ENCODE peak calls at places on chromosomes 4 and X, in seven cellular contexts. Y is fibroblast of pulmonary artery, L is AG09309, Z is IMR-90, G is astrocyte of the spinal cord, E is HL-60, N is spleen. H is an unnamed sample.

GRCh38 chr4:2507855-2508254 is 28.6 kb upstream of the FAM193A start:
- DNase-seq in Y (no peak), L (no peak), Z (no peak), G (no peak), E (no peak), N (no peak), H (no peak)

GRCh38 chrX:103688949-103689348 is 2.5 kb upstream of the MORF4L2 start:
- DNase-seq in Y (peak), L (no peak), Z (peak), G (peak), E (no peak), N (no peak), H (peak)

GRCh38 chrX:109952985-109953905 is 49.7 kb upstream of the TMEM164 start:
- DNase-seq in Y (peak), L (no peak), Z (no peak), G (no peak), E (peak), N (no peak), H (no peak)

GRCh38 chrX:26411045-26411444 is 195.1 kb downstream of the MAGEB5 start:
- DNase-seq in Y (peak), L (no peak), Z (no peak), G (no peak), E (no peak), N (no peak), H (no peak)

GRCh38 chr4:42519803-42520417 is 122.6 kb downstream of the SHISA3 start:
- DNase-seq in Y (peak), L (peak), Z (peak), G (peak), E (peak), N (no peak), H (no peak)

GRCh38 chrX:133979641-133980230 is 5.7 kb downstream of the GPC3 start:
- DNase-seq in Y (no peak), L (no peak), Z (no peak), G (no peak), E (no peak), N (no peak), H (no peak)

GRCh38 chr4:150510176-150510875 is 71.6 kb upstream of the MAB21L2 start:
- DNase-seq in Y (peak), L (peak), Z (peak), G (peak), E (no peak), N (no peak), H (no peak)

GRCh38 chr4:8916914-8917305 is 45.3 kb upstream of the HMX1 start:
- DNase-seq in Y (no peak), L (no peak), Z (no peak), G (no peak), E (no peak), N (no peak), H (no peak)

GRCh38 chr4:93203708-93204107 is 624.8 kb upstream of the ATOH1 start:
- DNase-seq in Y (peak), L (no peak), Z (peak), G (no peak), E (no peak), N (no peak), H (no peak)

GRCh38 chr4:3340703-3341088 is 47.9 kb downstream of the RGS12 start:
- DNase-seq in Y (no peak), L (no peak), Z (no peak), G (no peak), E (no peak), N (no peak), H (no peak)

GRCh38 chr4:168920438-168921081 is 89.5 kb downstream of the CBR4 start:
- DNase-seq in Y (no peak), L (no peak), Z (no peak), G (no peak), E (no peak), N (no peak), H (no peak)

GRCh38 chr4:20109395-20109794 is 142.3 kb upstream of the SLIT2 start:
- DNase-seq in Y (peak), L (no peak), Z (peak), G (peak), E (no peak), N (no peak), H (no peak)

GRCh38 chr4:146095091-146095690 is 80.3 kb upstream of the LSM6 start:
- DNase-seq in Y (peak), L (peak), Z (peak), G (peak), E (peak), N (no peak), H (no peak)

GRCh38 chrX:149073464-149073863 is 431.6 kb downstream of the IDS start:
- DNase-seq in Y (peak), L (no peak), Z (no peak), G (no peak), E (no peak), N (no peak), H (no peak)

GRCh38 chr4:95284668-95285067 is 264.1 kb downstream of the UNC5C start:
- DNase-seq in Y (no peak), L (no peak), Z (no peak), G (no peak), E (no peak), N (no peak), H (no peak)

GRCh38 chrX:35445912-35446311 is 352.2 kb upstream of the MAGEB16 start:
- DNase-seq in Y (no peak), L (no peak), Z (no peak), G (no peak), E (no peak), N (no peak), H (no peak)

GRCh38 chrX:65706041-65706828 is 38.8 kb downstream of the MSN start:
- DNase-seq in Y (peak), L (no peak), Z (peak), G (peak), E (no peak), N (no peak), H (peak)

GRCh38 chr4:38612996-38613395 is 51.0 kb upstream of the KLF3 start:
- DNase-seq in Y (peak), L (no peak), Z (no peak), G (peak), E (no peak), N (no peak), H (no peak)

GRCh38 chrX:27966492-27966891 is 14.8 kb downstream of the DCAF8L1 start:
- DNase-seq in Y (peak), L (no peak), Z (no peak), G (no peak), E (no peak), N (no peak), H (no peak)

GRCh38 chr4:28225005-28225404 is 1364.4 kb downstream of the STIM2 start:
- DNase-seq in Y (peak), L (peak), Z (peak), G (peak), E (no peak), N (no peak), H (no peak)

GRCh38 chr4:76881375-76881774 is 16.6 kb downstream of the SOWAHB start:
- DNase-seq in Y (no peak), L (no peak), Z (no peak), G (no peak), E (no peak), N (no peak), H (no peak)

GRCh38 chr4:56106180-56106579 is 157.4 kb downstream of the CEP135 start:
- DNase-seq in Y (no peak), L (no peak), Z (no peak), G (peak), E (no peak), N (no peak), H (no peak)

GRCh38 chr4:152225680-152226079 is 310.2 kb downstream of the FBXW7 start:
- DNase-seq in Y (no peak), L (no peak), Z (no peak), G (no peak), E (no peak), N (no peak), H (no peak)

GRCh38 chrX:107739541-107739940 is 36.0 kb downstream of the TSC22D3 start:
- DNase-seq in Y (no peak), L (no peak), Z (no peak), G (no peak), E (no peak), N (peak), H (no peak)

GRCh38 chr4:61277785-61278184 is 77.7 kb downstream of the ADGRL3 start:
- DNase-seq in Y (peak), L (no peak), Z (no peak), G (peak), E (no peak), N (no peak), H (no peak)

GRCh38 chr4:99629962-99630554 is 27.6 kb downstream of the C4orf54 start:
- DNase-seq in Y (no peak), L (no peak), Z (no peak), G (no peak), E (no peak), N (no peak), H (no peak)

GRCh38 chr4:141192564-141192963 is 28.1 kb upstream of the ZNF330 start:
- DNase-seq in Y (no peak), L (no peak), Z (no peak), G (no peak), E (no peak), N (no peak), H (no peak)

GRCh38 chr4:91330555-91331137 is 973.1 kb upstream of the GRID2 start:
- DNase-seq in Y (peak), L (no peak), Z (no peak), G (peak), E (no peak), N (no peak), H (no peak)

GRCh38 chr4:40421839-40422238 is 86.7 kb downstream of the CHRNA9 start:
- DNase-seq in Y (no peak), L (no peak), Z (no peak), G (no peak), E (no peak), N (no peak), H (no peak)

GRCh38 chrX:149807747-149808458 is 26.2 kb downstream of the MAGEA9 start:
- DNase-seq in Y (no peak), L (no peak), Z (no peak), G (no peak), E (no peak), N (no peak), H (peak)

GRCh38 chrX:66408507-66408906 is 230.4 kb downstream of the EDA2R start:
- DNase-seq in Y (no peak), L (no peak), Z (no peak), G (no peak), E (no peak), N (no peak), H (no peak)

GRCh38 chrX:9622128-9622527 is 143.5 kb downstream of the GPR143 start:
- DNase-seq in Y (no peak), L (no peak), Z (no peak), G (no peak), E (no peak), N (no peak), H (no peak)

GRCh38 chr4:114078636-114079035 is 99.2 kb upstream of the ARSJ start:
- DNase-seq in Y (peak), L (peak), Z (peak), G (no peak), E (no peak), N (no peak), H (no peak)

GRCh38 chrX:21838937-21839333 is 482 bp upstream of the MBTPS2 start:
- DNase-seq in Y (peak), L (no peak), Z (peak), G (no peak), E (no peak), N (no peak), H (no peak)

GRCh38 chrX:14235004-14235403 is 205.3 kb upstream of the GEMIN8 start:
- DNase-seq in Y (no peak), L (no peak), Z (no peak), G (no peak), E (no peak), N (no peak), H (no peak)

GRCh38 chrX:40736170-40736505 is 796 bp upstream of the MED14 start:
- DNase-seq in Y (no peak), L (peak), Z (no peak), G (no peak), E (no peak), N (no peak), H (no peak)

GRCh38 chrX:112642349-112642748 is 37.4 kb downstream of the LHFPL1 start:
- DNase-seq in Y (peak), L (peak), Z (peak), G (peak), E (peak), N (no peak), H (peak)

GRCh38 chr4:139559692-139560091 is 3.7 kb upstream of the SETD7 start:
- DNase-seq in Y (no peak), L (no peak), Z (no peak), G (no peak), E (peak), N (no peak), H (no peak)
- H3K4me3 ChIP-seq in Y (no peak), L (no peak), Z (no peak), G (no peak), E (no peak), N (no peak), H (no peak)

DNA sequence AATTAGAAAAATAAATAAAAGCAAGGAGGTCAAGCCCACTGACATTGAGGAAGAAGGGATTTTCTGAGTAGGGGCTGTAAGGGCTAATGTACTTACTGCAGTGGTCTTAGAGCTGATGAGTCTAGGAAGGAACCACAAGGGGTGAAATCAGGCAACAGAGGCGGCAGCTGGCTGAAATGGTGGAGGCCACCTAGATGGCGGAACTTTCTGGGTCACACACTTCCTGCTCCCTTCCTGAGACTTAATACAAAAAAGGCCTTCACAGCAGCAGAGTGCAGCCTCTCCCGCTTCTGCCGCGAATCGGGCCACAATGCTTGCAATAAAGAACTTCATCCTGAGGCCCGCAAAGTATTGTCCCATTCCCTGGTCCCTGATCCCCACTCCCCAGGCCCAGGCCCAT is 15.4 kb downstream of the SNX12 start:
- DNase-seq in Y (no peak), L (no peak), Z (no peak), G (no peak), E (no peak), N (no peak), H (no peak)
- H3K4me3 ChIP-seq in Y (no peak), L (no peak), Z (no peak), G (peak), E (no peak), N (peak), H (peak)

GRCh38 chr4:124904723-124905390 is 192.3 kb upstream of the ANKRD50 start:
- DNase-seq in Y (no peak), L (no peak), Z (no peak), G (no peak), E (no peak), N (no peak), H (no peak)
- H3K4me3 ChIP-seq in Y (no peak), L (no peak), Z (no peak), G (no peak), E (no peak), N (no peak), H (no peak)

GRCh38 chrX:11531226-11531625 is 134.5 kb downstream of the ARHGAP6 start:
- DNase-seq in Y (peak), L (no peak), Z (peak), G (peak), E (no peak), N (no peak), H (no peak)

GRCh38 chrX:11533211-11533651 is 132.5 kb downstream of the ARHGAP6 start:
- DNase-seq in Y (peak), L (peak), Z (peak), G (peak), E (peak), N (no peak), H (peak)

GRCh38 chrX:11532291-11533075 is 133.2 kb downstream of the ARHGAP6 start:
- DNase-seq in Y (no peak), L (no peak), Z (peak), G (no peak), E (no peak), N (no peak), H (no peak)

GRCh38 chrX:11537141-11537540 is 128.6 kb downstream of the ARHGAP6 start:
- DNase-seq in Y (no peak), L (no peak), Z (no peak), G (no peak), E (peak), N (no peak), H (no peak)

DNA sequence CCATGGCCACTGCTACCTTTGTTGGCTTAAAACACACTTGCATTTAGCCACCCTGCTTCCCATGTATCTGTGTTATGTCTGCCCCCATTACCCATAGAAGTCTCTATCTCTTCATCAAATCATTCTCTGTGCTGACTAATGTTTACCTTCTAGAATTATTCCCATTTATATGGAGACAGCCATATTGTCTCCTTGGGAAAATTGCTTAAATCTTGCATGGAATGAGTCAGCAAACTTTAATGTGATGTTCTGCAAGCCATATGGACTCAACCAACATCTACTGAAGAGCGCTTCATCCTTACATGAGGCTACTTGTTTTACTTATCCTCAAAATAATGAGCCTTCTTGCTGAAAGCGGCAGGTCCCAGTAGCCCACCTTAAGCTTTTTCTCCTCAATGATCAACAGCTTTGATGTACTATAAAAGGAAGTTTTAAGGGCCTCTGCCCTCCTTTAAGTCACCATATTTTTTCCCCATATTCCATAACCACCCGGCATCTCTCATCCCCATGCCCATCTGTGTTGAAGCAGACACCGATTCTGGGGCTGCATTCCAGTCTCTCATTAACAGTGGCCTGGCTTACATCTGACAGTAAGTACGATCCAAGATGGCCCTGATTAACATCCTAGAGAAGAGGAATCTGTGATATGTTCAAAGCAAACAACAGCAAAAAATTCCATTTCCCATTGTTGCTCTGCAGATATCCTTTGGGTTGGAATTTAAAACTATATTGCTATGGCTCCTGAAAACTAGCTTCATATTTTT is 130.4 kb downstream of the ARHGAP6 start:
- DNase-seq in Y (no peak), L (no peak), Z (peak), G (no peak), E (no peak), N (no peak), H (no peak)
- H3K4me3 ChIP-seq in Y (no peak), L (no peak), Z (no peak), G (no peak), E (no peak), N (no peak), H (no peak)

GRCh38 chrX:131778269-131779218 is 234.7 kb downstream of the OR13H1 start:
- DNase-seq in Y (no peak), L (no peak), Z (peak), G (peak), E (peak), N (no peak), H (peak)
- H3K4me3 ChIP-seq in Y (no peak), L (peak), Z (peak), G (peak), E (no peak), N (peak), H (peak)

DNA sequence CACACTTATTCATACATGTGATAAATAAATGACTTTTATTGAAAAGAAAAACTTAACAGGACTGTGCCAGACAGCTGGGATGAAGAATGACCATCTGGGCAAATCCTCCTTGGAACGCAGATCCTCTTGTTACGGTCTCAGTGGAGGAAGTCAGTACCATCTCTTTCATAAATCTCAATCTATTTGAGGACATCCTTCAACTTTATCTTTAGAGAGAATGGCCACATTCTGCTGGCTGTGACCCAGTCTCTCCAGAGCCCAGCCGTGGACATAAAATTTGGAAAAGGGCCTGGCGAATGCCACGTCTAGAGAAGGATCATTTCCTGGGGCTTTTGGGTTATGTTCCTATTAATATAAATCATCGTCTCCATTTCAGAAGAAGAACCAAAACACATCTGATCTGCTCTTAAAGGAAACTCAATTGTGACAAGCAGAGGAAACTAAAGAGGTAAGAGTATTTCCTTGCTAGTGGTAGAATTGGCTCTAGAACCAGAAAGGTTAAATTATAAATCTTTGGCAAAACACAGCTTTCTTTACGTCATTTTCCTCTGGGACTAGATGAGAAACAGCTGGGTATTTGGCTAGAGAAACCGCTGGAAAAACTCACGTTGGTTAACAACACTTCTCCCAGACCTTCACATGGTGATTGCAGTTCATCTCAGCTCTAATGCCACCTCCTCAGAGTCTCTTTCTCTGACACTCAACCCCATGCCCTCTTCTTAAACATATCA is 164.7 kb downstream of the CHIC2 start:
- DNase-seq in Y (peak), L (peak), Z (peak), G (peak), E (no peak), N (no peak), H (no peak)
- H3K4me3 ChIP-seq in Y (peak), L (no peak), Z (no peak), G (no peak), E (no peak), N (no peak), H (no peak)

GRCh38 chr4:15931451-15932210 is 6.9 kb downstream of the FGFBP1 start:
- DNase-seq in Y (no peak), L (no peak), Z (no peak), G (no peak), E (no peak), N (no peak), H (no peak)
- H3K4me3 ChIP-seq in Y (no peak), L (no peak), Z (no peak), G (no peak), E (no peak), N (no peak), H (no peak)

DNA sequence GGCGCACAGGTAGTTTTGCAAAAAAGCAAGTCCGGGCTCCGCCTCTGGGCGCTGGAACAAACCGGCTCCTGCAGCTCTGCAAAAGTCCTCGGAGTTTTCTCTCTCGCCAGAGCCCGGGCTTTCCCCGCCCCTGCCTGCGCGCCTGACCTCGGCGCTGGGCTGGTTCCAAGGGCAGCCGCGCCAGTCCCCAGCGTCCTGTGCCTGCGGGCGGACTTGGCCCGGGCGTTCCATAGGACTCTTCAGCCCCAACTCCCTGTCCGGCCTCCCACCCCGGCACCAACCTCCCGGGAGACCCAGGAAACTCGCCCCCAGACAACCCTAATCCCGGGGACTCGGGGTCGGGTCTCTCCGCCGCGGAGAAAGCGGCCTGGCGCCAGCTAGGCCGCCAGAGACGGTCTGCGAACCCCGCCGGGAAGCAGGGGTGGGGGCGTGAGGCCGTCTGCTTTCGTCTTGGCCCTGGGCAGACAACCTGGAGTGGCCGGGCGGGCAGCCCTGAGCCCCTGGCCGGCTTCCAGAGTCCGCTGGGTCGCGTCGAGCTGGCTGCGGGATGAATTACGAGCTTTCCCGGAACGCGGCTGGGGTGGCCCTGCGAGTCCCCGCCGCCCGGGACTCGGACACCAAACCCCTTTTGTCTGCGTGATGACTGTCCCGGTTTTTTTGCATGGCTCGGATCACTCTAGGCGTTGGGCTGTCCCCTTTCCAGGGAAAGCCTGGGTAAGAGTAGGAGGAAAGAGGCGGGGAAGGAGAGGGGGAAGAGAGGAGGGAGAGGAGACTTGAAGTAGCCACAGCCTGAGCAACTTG is 971 bp downstream of the MXRA5 start:
- DNase-seq in Y (peak), L (peak), Z (no peak), G (peak), E (no peak), N (peak), H (no peak)
- H3K4me3 ChIP-seq in Y (peak), L (peak), Z (peak), G (peak), E (no peak), N (peak), H (no peak)

H was measured in GM06990.